ENCODE peak calls at places on chromosomes 16 and 17, in five cellular contexts. One of them, this sample, is unnamed.

GRCh38 chr17:80307994-80308671 is 47.5 kb downstream of the RNF213 start:
- DNase-seq in AG10803: no peak
- DNase-seq in PC-9: no peak
- DNase-seq in astrocyte: no peak
- DNase-seq in CD8-positive, alpha-beta T cell: no peak
- DNase-seq in this sample: no peak

GRCh38 chr17:41917957-41918391 is 777 bp downstream of the ACLY start:
- DNase-seq in AG10803: no peak
- DNase-seq in PC-9: no peak
- DNase-seq in astrocyte: no peak
- DNase-seq in CD8-positive, alpha-beta T cell: no peak
- DNase-seq in this sample: peak

GRCh38 chr17:82876602-82877391 is 37.0 kb upstream of the ZNF750 start:
- DNase-seq in AG10803: peak
- DNase-seq in PC-9: peak
- DNase-seq in astrocyte: peak
- DNase-seq in CD8-positive, alpha-beta T cell: no peak
- DNase-seq in this sample: no peak

GRCh38 chr17:8443756-8444155 is 8.1 kb downstream of the NDEL1 start:
- DNase-seq in AG10803: no peak
- DNase-seq in PC-9: no peak
- DNase-seq in astrocyte: no peak
- DNase-seq in CD8-positive, alpha-beta T cell: no peak
- DNase-seq in this sample: no peak

GRCh38 chr17:50904522-50905459 is 38.6 kb upstream of the TOB1 start:
- DNase-seq in AG10803: peak
- DNase-seq in PC-9: peak
- DNase-seq in astrocyte: no peak
- DNase-seq in CD8-positive, alpha-beta T cell: no peak
- DNase-seq in this sample: peak

GRCh38 chr16:49695782-49696413 is 160.0 kb downstream of the ZNF423 start:
- DNase-seq in AG10803: no peak
- DNase-seq in PC-9: no peak
- DNase-seq in astrocyte: no peak
- DNase-seq in CD8-positive, alpha-beta T cell: no peak
- DNase-seq in this sample: no peak

GRCh38 chr17:18253947-18254821 is 4.4 kb downstream of the FLII start:
- DNase-seq in AG10803: no peak
- DNase-seq in PC-9: no peak
- DNase-seq in astrocyte: no peak
- DNase-seq in CD8-positive, alpha-beta T cell: no peak
- DNase-seq in this sample: no peak

GRCh38 chr17:60163108-60163784 is 13.5 kb downstream of the CA4 start:
- DNase-seq in AG10803: no peak
- DNase-seq in PC-9: no peak
- DNase-seq in astrocyte: no peak
- DNase-seq in CD8-positive, alpha-beta T cell: no peak
- DNase-seq in this sample: peak

GRCh38 chr17:71237903-71238538 is 882.8 kb upstream of the SOX9 start:
- DNase-seq in AG10803: peak
- DNase-seq in PC-9: peak
- DNase-seq in astrocyte: peak
- DNase-seq in CD8-positive, alpha-beta T cell: no peak
- DNase-seq in this sample: no peak

GRCh38 chr17:65583921-65584603 is 22.6 kb upstream of the AXIN2 start:
- DNase-seq in AG10803: no peak
- DNase-seq in PC-9: no peak
- DNase-seq in astrocyte: no peak
- DNase-seq in CD8-positive, alpha-beta T cell: no peak
- DNase-seq in this sample: no peak

GRCh38 chr16:89924925-89925307 is 1.8 kb downstream of the TUBB3 start:
- DNase-seq in AG10803: no peak
- DNase-seq in PC-9: no peak
- DNase-seq in astrocyte: no peak
- DNase-seq in CD8-positive, alpha-beta T cell: no peak
- DNase-seq in this sample: no peak

GRCh38 chr17:16516594-16517018 is 24.6 kb upstream of the LRRC75A start:
- DNase-seq in AG10803: peak
- DNase-seq in PC-9: no peak
- DNase-seq in astrocyte: peak
- DNase-seq in CD8-positive, alpha-beta T cell: no peak
- DNase-seq in this sample: no peak

GRCh38 chr17:73199751-73200317 is 7.0 kb downstream of the COG1 start:
- DNase-seq in AG10803: no peak
- DNase-seq in PC-9: no peak
- DNase-seq in astrocyte: no peak
- DNase-seq in CD8-positive, alpha-beta T cell: no peak
- DNase-seq in this sample: peak

GRCh38 chr16:77805403-77805802 is 17.0 kb downstream of the VAT1L start:
- DNase-seq in AG10803: no peak
- DNase-seq in PC-9: no peak
- DNase-seq in astrocyte: no peak
- DNase-seq in CD8-positive, alpha-beta T cell: no peak
- DNase-seq in this sample: no peak

GRCh38 chr17:59331929-59332889 is 754 bp downstream of the YPEL2 start:
- DNase-seq in AG10803: no peak
- DNase-seq in PC-9: no peak
- DNase-seq in astrocyte: no peak
- DNase-seq in CD8-positive, alpha-beta T cell: no peak
- DNase-seq in this sample: peak

GRCh38 chr17:31788956-31789355 is 70.1 kb downstream of the COPRS start:
- DNase-seq in AG10803: peak
- DNase-seq in PC-9: no peak
- DNase-seq in astrocyte: peak
- DNase-seq in CD8-positive, alpha-beta T cell: no peak
- DNase-seq in this sample: no peak

GRCh38 chr17:64920419-64921172 is 1.3 kb upstream of the LRRC37A3 start:
- DNase-seq in AG10803: no peak
- DNase-seq in PC-9: no peak
- DNase-seq in astrocyte: no peak
- DNase-seq in CD8-positive, alpha-beta T cell: no peak
- DNase-seq in this sample: no peak

GRCh38 chr17:68011199-68011665 is 15.0 kb upstream of the C17orf58 start:
- DNase-seq in AG10803: no peak
- DNase-seq in PC-9: no peak
- DNase-seq in astrocyte: no peak
- DNase-seq in CD8-positive, alpha-beta T cell: no peak
- DNase-seq in this sample: no peak

GRCh38 chr16:49643429-49644142 is 212.3 kb downstream of the ZNF423 start:
- DNase-seq in AG10803: peak
- DNase-seq in PC-9: no peak
- DNase-seq in astrocyte: peak
- DNase-seq in CD8-positive, alpha-beta T cell: no peak
- DNase-seq in this sample: peak

GRCh38 chr17:50426814-50427787 is 1.1 kb downstream of the ACSF2 start:
- DNase-seq in AG10803: peak
- DNase-seq in PC-9: peak
- DNase-seq in astrocyte: no peak
- DNase-seq in CD8-positive, alpha-beta T cell: no peak
- DNase-seq in this sample: no peak

GRCh38 chr16:89246903-89247733 is 29.6 kb downstream of the ZNF778 start:
- DNase-seq in AG10803: peak
- DNase-seq in PC-9: peak
- DNase-seq in astrocyte: peak
- DNase-seq in CD8-positive, alpha-beta T cell: peak
- DNase-seq in this sample: peak

GRCh38 chr17:62714016-62714777 is 86.7 kb downstream of the MRC2 start:
- DNase-seq in AG10803: peak
- DNase-seq in PC-9: no peak
- DNase-seq in astrocyte: peak
- DNase-seq in CD8-positive, alpha-beta T cell: no peak
- DNase-seq in this sample: no peak

GRCh38 chr16:85720319-85720637 is 30.6 kb downstream of the C16orf74 start:
- DNase-seq in AG10803: peak
- DNase-seq in PC-9: peak
- DNase-seq in astrocyte: no peak
- DNase-seq in CD8-positive, alpha-beta T cell: no peak
- DNase-seq in this sample: no peak

GRCh38 chr17:17711708-17712141 is 30.5 kb downstream of the RAI1 start:
- DNase-seq in AG10803: no peak
- DNase-seq in PC-9: no peak
- DNase-seq in astrocyte: no peak
- DNase-seq in CD8-positive, alpha-beta T cell: no peak
- DNase-seq in this sample: no peak

GRCh38 chr17:6257339-6257738 is 177.6 kb downstream of the AIPL1 start:
- DNase-seq in AG10803: peak
- DNase-seq in PC-9: no peak
- DNase-seq in astrocyte: peak
- DNase-seq in CD8-positive, alpha-beta T cell: no peak
- DNase-seq in this sample: no peak

GRCh38 chr17:55605705-55606104 is 94.5 kb upstream of the SMIM36 start:
- DNase-seq in AG10803: no peak
- DNase-seq in PC-9: no peak
- DNase-seq in astrocyte: no peak
- DNase-seq in CD8-positive, alpha-beta T cell: no peak
- DNase-seq in this sample: no peak

GRCh38 chr17:36640346-36640745 is 39.0 kb downstream of the MRM1 start:
- DNase-seq in AG10803: no peak
- DNase-seq in PC-9: no peak
- DNase-seq in astrocyte: no peak
- DNase-seq in CD8-positive, alpha-beta T cell: no peak
- DNase-seq in this sample: no peak

GRCh38 chr17:78679495-78680395 is 102.3 kb downstream of the CYTH1 start:
- DNase-seq in AG10803: no peak
- DNase-seq in PC-9: no peak
- DNase-seq in astrocyte: no peak
- DNase-seq in CD8-positive, alpha-beta T cell: no peak
- DNase-seq in this sample: no peak

GRCh38 chr16:74898667-74899066 is 86.3 kb downstream of the WDR59 start:
- DNase-seq in AG10803: no peak
- DNase-seq in PC-9: no peak
- DNase-seq in astrocyte: no peak
- DNase-seq in CD8-positive, alpha-beta T cell: no peak
- DNase-seq in this sample: no peak

DNA sequence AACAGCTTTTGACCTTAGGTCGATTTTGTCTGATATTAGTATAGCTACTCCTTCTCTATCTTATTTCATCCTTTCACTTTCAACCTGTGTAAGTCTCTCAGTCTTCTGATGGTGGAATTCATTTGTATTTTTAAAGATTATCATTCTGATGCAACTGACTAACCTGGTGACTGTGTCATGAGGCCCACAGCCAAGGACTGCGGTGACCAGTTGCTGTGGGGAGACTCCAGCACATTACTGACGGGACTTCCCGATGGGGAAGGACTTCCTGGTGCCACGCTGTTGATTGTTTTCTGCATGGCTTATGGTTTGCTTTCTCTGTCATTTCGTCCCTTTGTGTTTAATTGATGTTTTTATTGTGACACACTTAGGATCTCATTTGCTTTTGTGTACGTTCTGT is 34.2 kb downstream of the RMI2 start:
- DNase-seq in AG10803: peak
- DNase-seq in PC-9: peak
- DNase-seq in astrocyte: peak
- DNase-seq in CD8-positive, alpha-beta T cell: no peak
- DNase-seq in this sample: no peak
- H3K4me3 ChIP-seq in AG10803: no peak
- H3K4me3 ChIP-seq in PC-9: no peak
- H3K4me3 ChIP-seq in astrocyte: no peak
- H3K4me3 ChIP-seq in CD8-positive, alpha-beta T cell: no peak
- H3K4me3 ChIP-seq in this sample: no peak

GRCh38 chr16:4661661-4662060 is 31.7 kb upstream of the NUDT16L1 start:
- DNase-seq in AG10803: peak
- DNase-seq in PC-9: no peak
- DNase-seq in astrocyte: peak
- DNase-seq in CD8-positive, alpha-beta T cell: no peak
- DNase-seq in this sample: no peak
- H3K4me3 ChIP-seq in AG10803: no peak
- H3K4me3 ChIP-seq in PC-9: no peak
- H3K4me3 ChIP-seq in astrocyte: no peak
- H3K4me3 ChIP-seq in CD8-positive, alpha-beta T cell: no peak
- H3K4me3 ChIP-seq in this sample: no peak

GRCh38 chr17:15378243-15378642 is 36.8 kb upstream of the TEKT3 start:
- DNase-seq in AG10803: no peak
- DNase-seq in PC-9: no peak
- DNase-seq in astrocyte: no peak
- DNase-seq in CD8-positive, alpha-beta T cell: no peak
- DNase-seq in this sample: no peak

GRCh38 chr17:15380447-15380846 is 39.0 kb upstream of the TEKT3 start:
- DNase-seq in AG10803: no peak
- DNase-seq in PC-9: no peak
- DNase-seq in astrocyte: no peak
- DNase-seq in CD8-positive, alpha-beta T cell: no peak
- DNase-seq in this sample: no peak

GRCh38 chr17:15379659-15380058 is 38.3 kb upstream of the TEKT3 start:
- DNase-seq in AG10803: no peak
- DNase-seq in PC-9: no peak
- DNase-seq in astrocyte: no peak
- DNase-seq in CD8-positive, alpha-beta T cell: no peak
- DNase-seq in this sample: no peak

GRCh38 chr17:15377608-15378007 is 36.2 kb upstream of the TEKT3 start:
- DNase-seq in AG10803: peak
- DNase-seq in PC-9: no peak
- DNase-seq in astrocyte: peak
- DNase-seq in CD8-positive, alpha-beta T cell: no peak
- DNase-seq in this sample: no peak

DNA sequence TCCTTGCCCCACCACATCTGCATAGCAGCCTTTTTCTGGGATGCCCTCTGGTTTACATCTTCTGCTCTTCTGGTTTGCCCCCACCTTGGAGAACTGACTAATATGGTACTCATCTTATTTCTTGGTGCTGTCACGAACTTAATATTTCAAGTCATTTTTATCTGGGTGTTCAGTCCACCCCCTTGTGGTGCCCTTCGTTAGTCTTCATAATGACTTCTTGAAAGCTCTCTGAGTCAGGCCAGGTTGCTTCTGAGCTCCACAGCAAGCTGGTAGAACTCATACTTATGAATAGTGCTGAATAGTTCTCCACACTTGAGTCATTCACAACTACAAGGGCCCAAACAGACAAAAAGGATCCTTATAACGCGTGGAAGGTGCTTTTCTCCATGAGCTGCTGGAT is 35.8 kb upstream of the TEKT3 start:
- DNase-seq in AG10803: peak
- DNase-seq in PC-9: no peak
- DNase-seq in astrocyte: peak
- DNase-seq in CD8-positive, alpha-beta T cell: no peak
- DNase-seq in this sample: no peak
- H3K4me3 ChIP-seq in AG10803: no peak
- H3K4me3 ChIP-seq in PC-9: no peak
- H3K4me3 ChIP-seq in astrocyte: peak
- H3K4me3 ChIP-seq in CD8-positive, alpha-beta T cell: no peak
- H3K4me3 ChIP-seq in this sample: no peak

GRCh38 chr16:19812986-19813385 is 71.7 kb downstream of the GPRC5B start:
- DNase-seq in AG10803: no peak
- DNase-seq in PC-9: no peak
- DNase-seq in astrocyte: no peak
- DNase-seq in CD8-positive, alpha-beta T cell: no peak
- DNase-seq in this sample: no peak

GRCh38 chr16:19817122-19817521 is 67.5 kb downstream of the GPRC5B start:
- DNase-seq in AG10803: no peak
- DNase-seq in PC-9: no peak
- DNase-seq in astrocyte: no peak
- DNase-seq in CD8-positive, alpha-beta T cell: no peak
- DNase-seq in this sample: no peak

GRCh38 chr16:19810817-19811731 is 73.6 kb downstream of the GPRC5B start:
- DNase-seq in AG10803: peak
- DNase-seq in PC-9: peak
- DNase-seq in astrocyte: peak
- DNase-seq in CD8-positive, alpha-beta T cell: no peak
- DNase-seq in this sample: no peak

GRCh38 chr16:19817875-19818274 is 66.8 kb downstream of the GPRC5B start:
- DNase-seq in AG10803: no peak
- DNase-seq in PC-9: no peak
- DNase-seq in astrocyte: no peak
- DNase-seq in CD8-positive, alpha-beta T cell: no peak
- DNase-seq in this sample: no peak

GRCh38 chr16:19815418-19815817 is 69.2 kb downstream of the GPRC5B start:
- DNase-seq in AG10803: no peak
- DNase-seq in PC-9: no peak
- DNase-seq in astrocyte: no peak
- DNase-seq in CD8-positive, alpha-beta T cell: no peak
- DNase-seq in this sample: no peak
- H3K4me3 ChIP-seq in AG10803: no peak
- H3K4me3 ChIP-seq in PC-9: no peak
- H3K4me3 ChIP-seq in astrocyte: no peak
- H3K4me3 ChIP-seq in CD8-positive, alpha-beta T cell: no peak
- H3K4me3 ChIP-seq in this sample: no peak